ENCODE peak calls at places on chromosomes 4 and X, in eight cellular contexts. One of them, this sample, is unnamed.

GRCh38 chrX:100830143-100830542 is 10.0 kb downstream of the CSTF2 start:
- DNase-seq in AG10803: no peak
- DNase-seq in fibroblast of lung: no peak
- DNase-seq in Peyer's patch: no peak
- DNase-seq in epithelial cell of esophagus: no peak
- DNase-seq in AG09309: no peak
- DNase-seq in right cardiac atrium: no peak
- DNase-seq in cardiac muscle cell: no peak
- DNase-seq in this sample: no peak

GRCh38 chr4:153260152-153260551 is 55.9 kb downstream of the TRIM2 start:
- DNase-seq in AG10803: no peak
- DNase-seq in fibroblast of lung: no peak
- DNase-seq in Peyer's patch: no peak
- DNase-seq in epithelial cell of esophagus: no peak
- DNase-seq in AG09309: no peak
- DNase-seq in right cardiac atrium: no peak
- DNase-seq in cardiac muscle cell: no peak
- DNase-seq in this sample: no peak

GRCh38 chrX:24398766-24399165 is 38.3 kb downstream of the SUPT20HL1 start:
- DNase-seq in AG10803: no peak
- DNase-seq in fibroblast of lung: no peak
- DNase-seq in Peyer's patch: no peak
- DNase-seq in epithelial cell of esophagus: peak
- DNase-seq in AG09309: no peak
- DNase-seq in right cardiac atrium: no peak
- DNase-seq in cardiac muscle cell: no peak
- DNase-seq in this sample: peak

GRCh38 chr4:5448286-5448685 is 260.1 kb downstream of the EVC2 start:
- DNase-seq in AG10803: no peak
- DNase-seq in fibroblast of lung: no peak
- DNase-seq in Peyer's patch: no peak
- DNase-seq in epithelial cell of esophagus: no peak
- DNase-seq in AG09309: no peak
- DNase-seq in right cardiac atrium: no peak
- DNase-seq in cardiac muscle cell: no peak
- DNase-seq in this sample: no peak

GRCh38 chr4:140300271-140300970 is 73.0 kb upstream of the SCOC start:
- DNase-seq in AG10803: peak
- DNase-seq in fibroblast of lung: peak
- DNase-seq in Peyer's patch: no peak
- DNase-seq in epithelial cell of esophagus: peak
- DNase-seq in AG09309: peak
- DNase-seq in right cardiac atrium: no peak
- DNase-seq in cardiac muscle cell: no peak
- DNase-seq in this sample: no peak

GRCh38 chr4:155423671-155424070 is 46.9 kb upstream of the MAP9 start:
- DNase-seq in AG10803: no peak
- DNase-seq in fibroblast of lung: no peak
- DNase-seq in Peyer's patch: no peak
- DNase-seq in epithelial cell of esophagus: no peak
- DNase-seq in AG09309: no peak
- DNase-seq in right cardiac atrium: no peak
- DNase-seq in cardiac muscle cell: no peak
- DNase-seq in this sample: no peak

GRCh38 chr4:174880001-174880400 is 38.2 kb upstream of the ADAM29 start:
- DNase-seq in AG10803: no peak
- DNase-seq in fibroblast of lung: no peak
- DNase-seq in Peyer's patch: no peak
- DNase-seq in epithelial cell of esophagus: no peak
- DNase-seq in AG09309: no peak
- DNase-seq in right cardiac atrium: no peak
- DNase-seq in cardiac muscle cell: no peak
- DNase-seq in this sample: no peak

GRCh38 chrX:130869239-130869638 is 33.8 kb downstream of the ENOX2 start:
- DNase-seq in AG10803: peak
- DNase-seq in fibroblast of lung: no peak
- DNase-seq in Peyer's patch: no peak
- DNase-seq in epithelial cell of esophagus: peak
- DNase-seq in AG09309: no peak
- DNase-seq in right cardiac atrium: no peak
- DNase-seq in cardiac muscle cell: no peak
- DNase-seq in this sample: no peak

GRCh38 chrX:39693298-39693697 is 404.5 kb downstream of the BCOR start:
- DNase-seq in AG10803: no peak
- DNase-seq in fibroblast of lung: no peak
- DNase-seq in Peyer's patch: no peak
- DNase-seq in epithelial cell of esophagus: no peak
- DNase-seq in AG09309: no peak
- DNase-seq in right cardiac atrium: no peak
- DNase-seq in cardiac muscle cell: peak
- DNase-seq in this sample: no peak

GRCh38 chr4:174545268-174545667 is 23.0 kb upstream of the HPGD start:
- DNase-seq in AG10803: no peak
- DNase-seq in fibroblast of lung: no peak
- DNase-seq in Peyer's patch: no peak
- DNase-seq in epithelial cell of esophagus: no peak
- DNase-seq in AG09309: no peak
- DNase-seq in right cardiac atrium: no peak
- DNase-seq in cardiac muscle cell: no peak
- DNase-seq in this sample: no peak

GRCh38 chr4:109434007-109434792 is 585 bp downstream of the SEC24B start:
- DNase-seq in AG10803: no peak
- DNase-seq in fibroblast of lung: peak
- DNase-seq in Peyer's patch: peak
- DNase-seq in epithelial cell of esophagus: peak
- DNase-seq in AG09309: no peak
- DNase-seq in right cardiac atrium: peak
- DNase-seq in cardiac muscle cell: peak
- DNase-seq in this sample: no peak

GRCh38 chr4:109436504-109436903 is 2.9 kb downstream of the SEC24B start:
- DNase-seq in AG10803: no peak
- DNase-seq in fibroblast of lung: no peak
- DNase-seq in Peyer's patch: no peak
- DNase-seq in epithelial cell of esophagus: no peak
- DNase-seq in AG09309: no peak
- DNase-seq in right cardiac atrium: no peak
- DNase-seq in cardiac muscle cell: no peak
- DNase-seq in this sample: no peak

GRCh38 chr4:109433281-109434006 is at the start of gene SEC24B:
- DNase-seq in AG10803: peak
- DNase-seq in fibroblast of lung: peak
- DNase-seq in Peyer's patch: peak
- DNase-seq in epithelial cell of esophagus: peak
- DNase-seq in AG09309: peak
- DNase-seq in right cardiac atrium: peak
- DNase-seq in cardiac muscle cell: peak
- DNase-seq in this sample: no peak

GRCh38 chr4:109434793-109435080 is 1.1 kb downstream of the SEC24B start:
- DNase-seq in AG10803: peak
- DNase-seq in fibroblast of lung: no peak
- DNase-seq in Peyer's patch: no peak
- DNase-seq in epithelial cell of esophagus: no peak
- DNase-seq in AG09309: no peak
- DNase-seq in right cardiac atrium: no peak
- DNase-seq in cardiac muscle cell: no peak
- DNase-seq in this sample: no peak

GRCh38 chr4:109435635-109436034 is 2.0 kb downstream of the SEC24B start:
- DNase-seq in AG10803: no peak
- DNase-seq in fibroblast of lung: peak
- DNase-seq in Peyer's patch: no peak
- DNase-seq in epithelial cell of esophagus: no peak
- DNase-seq in AG09309: no peak
- DNase-seq in right cardiac atrium: no peak
- DNase-seq in cardiac muscle cell: no peak
- DNase-seq in this sample: no peak
- H3K4me3 ChIP-seq in AG10803: peak
- H3K4me3 ChIP-seq in fibroblast of lung: peak
- H3K4me3 ChIP-seq in Peyer's patch: peak
- H3K4me3 ChIP-seq in epithelial cell of esophagus: peak
- H3K4me3 ChIP-seq in AG09309: no peak
- H3K4me3 ChIP-seq in right cardiac atrium: peak
- H3K4me3 ChIP-seq in cardiac muscle cell: peak
- H3K4me3 ChIP-seq in this sample: peak

GRCh38 chrX:154366666-154367055 is 7.8 kb downstream of the FLNA start:
- DNase-seq in AG10803: peak
- DNase-seq in fibroblast of lung: peak
- DNase-seq in Peyer's patch: no peak
- DNase-seq in epithelial cell of esophagus: no peak
- DNase-seq in AG09309: no peak
- DNase-seq in right cardiac atrium: no peak
- DNase-seq in cardiac muscle cell: no peak
- DNase-seq in this sample: no peak
- H3K4me3 ChIP-seq in AG10803: peak
- H3K4me3 ChIP-seq in fibroblast of lung: no peak
- H3K4me3 ChIP-seq in Peyer's patch: no peak
- H3K4me3 ChIP-seq in epithelial cell of esophagus: no peak
- H3K4me3 ChIP-seq in AG09309: no peak
- H3K4me3 ChIP-seq in right cardiac atrium: no peak
- H3K4me3 ChIP-seq in cardiac muscle cell: no peak
- H3K4me3 ChIP-seq in this sample: no peak

GRCh38 chr4:186650401-186651180 is 73.1 kb downstream of the FAT1 start:
- DNase-seq in AG10803: no peak
- DNase-seq in fibroblast of lung: no peak
- DNase-seq in Peyer's patch: no peak
- DNase-seq in epithelial cell of esophagus: no peak
- DNase-seq in AG09309: no peak
- DNase-seq in right cardiac atrium: no peak
- DNase-seq in cardiac muscle cell: no peak
- DNase-seq in this sample: no peak

GRCh38 chr4:186647821-186648220 is 75.8 kb downstream of the FAT1 start:
- DNase-seq in AG10803: no peak
- DNase-seq in fibroblast of lung: no peak
- DNase-seq in Peyer's patch: no peak
- DNase-seq in epithelial cell of esophagus: no peak
- DNase-seq in AG09309: no peak
- DNase-seq in right cardiac atrium: no peak
- DNase-seq in cardiac muscle cell: no peak
- DNase-seq in this sample: no peak

GRCh38 chr4:186653973-186654372 is 69.7 kb downstream of the FAT1 start:
- DNase-seq in AG10803: no peak
- DNase-seq in fibroblast of lung: no peak
- DNase-seq in Peyer's patch: no peak
- DNase-seq in epithelial cell of esophagus: no peak
- DNase-seq in AG09309: no peak
- DNase-seq in right cardiac atrium: no peak
- DNase-seq in cardiac muscle cell: no peak
- DNase-seq in this sample: no peak

GRCh38 chr4:186651624-186652023 is 72.0 kb downstream of the FAT1 start:
- DNase-seq in AG10803: no peak
- DNase-seq in fibroblast of lung: peak
- DNase-seq in Peyer's patch: no peak
- DNase-seq in epithelial cell of esophagus: peak
- DNase-seq in AG09309: no peak
- DNase-seq in right cardiac atrium: peak
- DNase-seq in cardiac muscle cell: peak
- DNase-seq in this sample: no peak

DNA sequence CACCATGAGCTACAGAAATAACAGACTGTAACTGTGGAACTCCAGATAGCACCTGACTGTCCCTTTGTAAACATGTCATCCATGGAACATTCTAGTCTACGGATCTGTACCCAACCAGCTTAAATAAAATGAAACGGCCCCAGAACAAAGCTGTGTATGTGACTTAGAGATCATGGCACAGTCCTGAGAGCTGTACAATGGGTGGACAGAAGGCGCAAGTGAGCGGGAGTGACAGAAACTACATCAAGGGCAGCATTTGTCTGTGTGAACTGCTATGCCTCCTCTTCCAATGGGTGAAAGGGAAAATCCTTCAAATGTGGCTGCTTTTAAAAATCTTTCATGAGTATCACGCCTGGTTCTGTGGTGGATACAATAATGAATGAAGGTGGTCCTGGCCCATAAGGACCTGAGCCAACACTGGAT is 72.5 kb downstream of the FAT1 start:
- DNase-seq in AG10803: no peak
- DNase-seq in fibroblast of lung: no peak
- DNase-seq in Peyer's patch: no peak
- DNase-seq in epithelial cell of esophagus: no peak
- DNase-seq in AG09309: no peak
- DNase-seq in right cardiac atrium: no peak
- DNase-seq in cardiac muscle cell: no peak
- DNase-seq in this sample: no peak
- H3K4me3 ChIP-seq in AG10803: no peak
- H3K4me3 ChIP-seq in fibroblast of lung: peak
- H3K4me3 ChIP-seq in Peyer's patch: peak
- H3K4me3 ChIP-seq in epithelial cell of esophagus: no peak
- H3K4me3 ChIP-seq in AG09309: no peak
- H3K4me3 ChIP-seq in right cardiac atrium: peak
- H3K4me3 ChIP-seq in cardiac muscle cell: no peak
- H3K4me3 ChIP-seq in this sample: peak

GRCh38 chrX:323721-324628 is 5.4 kb upstream of the GTPBP6 start:
- DNase-seq in AG10803: peak
- DNase-seq in fibroblast of lung: peak
- DNase-seq in Peyer's patch: peak
- DNase-seq in epithelial cell of esophagus: peak
- DNase-seq in AG09309: no peak
- DNase-seq in right cardiac atrium: peak
- DNase-seq in cardiac muscle cell: peak
- DNase-seq in this sample: peak
- H3K4me3 ChIP-seq in AG10803: no peak
- H3K4me3 ChIP-seq in fibroblast of lung: no peak
- H3K4me3 ChIP-seq in Peyer's patch: no peak
- H3K4me3 ChIP-seq in epithelial cell of esophagus: peak
- H3K4me3 ChIP-seq in AG09309: no peak
- H3K4me3 ChIP-seq in right cardiac atrium: no peak
- H3K4me3 ChIP-seq in cardiac muscle cell: no peak
- H3K4me3 ChIP-seq in this sample: no peak

GRCh38 chr4:168522371-168522770 is 25.5 kb downstream of the PALLD start:
- DNase-seq in AG10803: no peak
- DNase-seq in fibroblast of lung: no peak
- DNase-seq in Peyer's patch: no peak
- DNase-seq in epithelial cell of esophagus: no peak
- DNase-seq in AG09309: no peak
- DNase-seq in right cardiac atrium: no peak
- DNase-seq in cardiac muscle cell: no peak
- DNase-seq in this sample: no peak
- H3K4me3 ChIP-seq in AG10803: no peak
- H3K4me3 ChIP-seq in fibroblast of lung: no peak
- H3K4me3 ChIP-seq in Peyer's patch: no peak
- H3K4me3 ChIP-seq in epithelial cell of esophagus: no peak
- H3K4me3 ChIP-seq in AG09309: no peak
- H3K4me3 ChIP-seq in right cardiac atrium: no peak
- H3K4me3 ChIP-seq in cardiac muscle cell: no peak
- H3K4me3 ChIP-seq in this sample: no peak